ENCODE peak calls at places on chromosomes 16 and 17, in ten cellular contexts. C, L, O, D, G, W, U, Q, E and H are unnamed samples.

GRCh38 chr17:16322636-16323035 is 30.6 kb downstream of the CENPV start:
- DNase-seq in Q (no peak), D (no peak), G (no peak), U (no peak), C (no peak), W (no peak), L (no peak), E (no peak), O (no peak), H (no peak)

GRCh38 chr16:28163699-28164584 is 47.8 kb downstream of the XPO6 start:
- DNase-seq in E (no peak), L (no peak), D (no peak), U (no peak), W (no peak), G (no peak), Q (no peak), C (no peak), O (no peak), H (no peak)

GRCh38 chr17:265726-266125 is 84.3 kb upstream of the DOC2B start:
- DNase-seq in W (no peak), Q (no peak), E (peak; percentile 60), L (peak; percentile 16), U (no peak), O (peak; percentile 8), G (peak; percentile 26), C (peak; percentile 43), D (peak; percentile 44), H (peak; percentile 34)

GRCh38 chr17:30225919-30226553 is 9.5 kb downstream of the SLC6A4 start:
- DNase-seq in L (no peak), E (no peak), O (no peak), U (no peak), Q (no peak), W (no peak), G (no peak), C (no peak), D (no peak), H (no peak)

GRCh38 chr16:21991621-21992020 is 9.3 kb downstream of the PDZD9 start:
- DNase-seq in D (no peak), L (no peak), U (no peak), O (no peak), C (no peak), W (no peak), Q (no peak), E (no peak), G (no peak), H (no peak)

GRCh38 chr17:83067718-83068261 is 11.6 kb upstream of the METRNL start:
- DNase-seq in L (no peak), G (peak; percentile 24), E (peak; percentile 44), W (no peak), D (no peak), U (peak; percentile 44), C (peak; percentile 10), Q (no peak), O (no peak), H (peak; percentile 24)

GRCh38 chr16:72198641-72199250 is 26.8 kb upstream of the PMFBP1 start:
- DNase-seq in L (no peak), G (no peak), E (no peak), O (no peak), D (no peak), U (no peak), Q (no peak), W (no peak), C (no peak), H (no peak)

GRCh38 chr17:42387221-42387657 is 1.0 kb downstream of the STAT3 start:
- DNase-seq in W (no peak), Q (no peak), O (no peak), L (no peak), G (no peak), U (no peak), E (peak; percentile 58), C (no peak), D (no peak), H (no peak)

GRCh38 chr17:73300392-73300791 is 11.4 kb downstream of the CDC42EP4 start:
- DNase-seq in E (no peak), O (no peak), D (no peak), L (no peak), C (no peak), U (no peak), W (no peak), Q (no peak), G (no peak), H (no peak)

GRCh38 chr17:73304438-73304837 is 7.4 kb downstream of the CDC42EP4 start:
- DNase-seq in D (no peak), Q (no peak), G (no peak), U (no peak), L (no peak), C (no peak), O (no peak), E (no peak), W (no peak), H (no peak)

GRCh38 chr17:73302189-73302588 is 9.6 kb downstream of the CDC42EP4 start:
- DNase-seq in Q (no peak), U (no peak), G (no peak), D (no peak), C (no peak), O (no peak), L (no peak), W (no peak), E (no peak), H (no peak)

GRCh38 chr17:73297934-73298861 is 13.6 kb downstream of the CDC42EP4 start:
- DNase-seq in G (no peak), W (no peak), U (no peak), L (no peak), Q (no peak), D (no peak), O (no peak), E (no peak), C (no peak), H (no peak)

DNA sequence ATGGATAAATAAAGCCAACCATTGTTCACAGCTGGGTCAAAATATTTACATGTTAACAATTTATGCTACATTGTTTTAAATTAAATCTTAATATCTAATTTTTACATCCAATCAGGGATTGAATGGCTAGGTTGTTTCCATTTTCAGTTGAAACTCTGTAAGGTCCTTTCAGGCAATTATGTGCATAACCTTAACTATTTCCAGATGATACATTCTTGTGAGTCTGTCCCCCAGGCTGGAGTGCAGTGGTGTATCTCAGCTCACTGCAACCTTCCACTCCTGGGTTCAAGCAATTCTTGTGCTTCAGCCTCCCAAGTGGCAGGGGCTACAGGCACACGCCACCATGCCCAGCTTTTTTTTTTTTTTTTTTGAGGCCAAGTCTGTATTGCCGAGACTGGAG is 10.4 kb downstream of the CDC42EP4 start:
- DNase-seq in W (no peak), E (no peak), Q (no peak), G (no peak), U (no peak), O (no peak), C (no peak), L (no peak), D (no peak), H (no peak)
- H3K4me1 ChIP-seq in W (peaks cover 77% of the 10 kb centered on the region), E (peaks cover 85% of the 10 kb centered on the region), Q (peaks cover 49% of the 10 kb centered on the region), G (peaks cover 8% of the 10 kb centered on the region), U (peaks cover 70% of the 10 kb centered on the region), O (peaks cover 94% of the 10 kb centered on the region), C (peaks cover 86% of the 10 kb centered on the region), L (peaks cover 60% of the 10 kb centered on the region), D (peaks cover 33% of the 10 kb centered on the region), H (peaks cover 73% of the 10 kb centered on the region)

GRCh38 chr16:84105286-84105815 is 11.4 kb downstream of the MBTPS1 start:
- DNase-seq in G (no peak), Q (no peak), U (no peak), D (no peak), O (no peak), E (no peak), W (no peak), C (no peak), L (no peak), H (no peak)

GRCh38 chr16:84107921-84108320 is 8.8 kb downstream of the MBTPS1 start:
- DNase-seq in E (no peak), Q (no peak), C (no peak), G (no peak), W (no peak), O (no peak), L (no peak), U (no peak), D (no peak), H (no peak)

GRCh38 chr16:84104231-84104630 is 12.5 kb downstream of the MBTPS1 start:
- DNase-seq in U (no peak), C (no peak), L (no peak), O (no peak), G (no peak), D (no peak), E (no peak), W (no peak), Q (no peak), H (no peak)

GRCh38 chr16:84105948-84106740 is 10.6 kb downstream of the MBTPS1 start:
- DNase-seq in C (no peak), L (no peak), D (no peak), W (no peak), E (no peak), O (no peak), Q (no peak), U (no peak), G (no peak), H (no peak)

GRCh38 chr16:84103678-84104077 is 13.1 kb downstream of the MBTPS1 start:
- DNase-seq in O (no peak), G (no peak), L (no peak), W (peak; percentile 45), U (no peak), Q (no peak), E (no peak), C (no peak), D (no peak), H (no peak)
- TF ChIP-seq POLR2A in O (no peak), G (no peak), L (no peak), W (no peak), U (no peak), Q (no peak), E (no peak), C (no peak), D (no peak), H (no peak)

GRCh38 chr17:4503283-4504005 is 4.8 kb downstream of the SPNS2 start:
- DNase-seq in L (no peak), E (no peak), U (no peak), W (no peak), Q (no peak), C (no peak), O (no peak), G (no peak), D (no peak), H (no peak)

GRCh38 chr17:4502466-4503154 is 3.9 kb downstream of the SPNS2 start:
- DNase-seq in C (no peak), U (no peak), O (no peak), L (no peak), W (no peak), E (no peak), G (no peak), Q (no peak), D (no peak), H (no peak)

GRCh38 chr17:4506180-4506814 is 7.6 kb downstream of the SPNS2 start:
- DNase-seq in C (no peak), Q (no peak), U (no peak), L (no peak), W (no peak), O (no peak), G (no peak), D (no peak), E (no peak), H (no peak)

GRCh38 chr17:4505187-4505586 is 6.5 kb downstream of the SPNS2 start:
- DNase-seq in L (no peak), E (no peak), D (no peak), O (no peak), G (no peak), C (no peak), U (no peak), Q (no peak), W (no peak), H (no peak)

DNA sequence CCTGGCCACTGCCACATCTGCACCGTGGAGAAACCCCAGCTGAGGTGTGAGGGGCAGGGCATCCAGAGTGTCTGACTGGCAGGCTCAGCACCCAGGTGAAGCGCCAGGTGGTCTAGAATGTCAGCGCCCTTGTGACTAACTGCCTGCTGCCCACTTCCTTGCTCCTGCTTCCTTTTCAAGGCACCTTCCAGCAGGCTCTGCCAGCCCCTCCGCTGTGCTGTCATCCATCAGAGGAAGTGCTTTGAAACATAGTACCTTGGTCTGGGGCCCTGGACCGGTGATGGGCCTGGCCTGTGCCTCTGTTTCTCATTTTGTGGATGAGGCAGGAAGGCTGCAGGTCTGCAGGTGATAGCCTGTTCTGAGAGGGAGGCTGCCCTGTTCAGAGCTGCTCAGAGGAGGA is 5.5 kb downstream of the SPNS2 start:
- DNase-seq in O (no peak), L (no peak), C (no peak), W (no peak), D (no peak), Q (no peak), G (no peak), U (no peak), E (no peak), H (no peak)
- H3K4me1 ChIP-seq in O (peaks cover 83% of the 10 kb centered on the region), L (peaks cover 60% of the 10 kb centered on the region), C (peaks cover 94% of the 10 kb centered on the region), W (peaks cover 11% of the 10 kb centered on the region), D (peaks cover 7% of the 10 kb centered on the region), Q (peaks cover 40% of the 10 kb centered on the region), G (no peaks in the 10 kb centered on the region), U (peaks cover 7% of the 10 kb centered on the region), E (peaks cover 11% of the 10 kb centered on the region), H (no peaks in the 10 kb centered on the region)

GRCh38 chr16:79883494-79883893 is 283.0 kb upstream of the MAF start:
- DNase-seq in C (no peak), U (no peak), L (no peak), E (no peak), O (no peak), Q (no peak), W (no peak), G (no peak), D (no peak), H (no peak)
- TF ChIP-seq POLR2A in C (no peak), U (no peak), L (no peak), E (no peak), O (no peak), Q (no peak), W (no peak), G (no peak), D (no peak), H (no peak)